ENCODE peak calls at places on chromosomes 6 and 20, in six cellular contexts. One of them, this sample, is unnamed.

GRCh38 chr6:11275598-11275997 is 43.1 kb upstream of the NEDD9 start:
- DNase-seq in PC-3: no peak
- DNase-seq in K562: no peak
- DNase-seq in fibroblast of mammary gland: no peak
- DNase-seq in GM10248: peak; percentile 77
- DNase-seq in upper lobe of right lung: no peak
- DNase-seq in this sample: peak; percentile 77

GRCh38 chr20:52049001-52049731 is 142.4 kb downstream of the ZFP64 start:
- DNase-seq in PC-3: no peak
- DNase-seq in K562: no peak
- DNase-seq in fibroblast of mammary gland: peak; percentile 18
- DNase-seq in GM10248: no peak
- DNase-seq in upper lobe of right lung: no peak
- DNase-seq in this sample: no peak

GRCh38 chr6:46022110-46022948 is 6.7 kb upstream of the CLIC5 start:
- DNase-seq in PC-3: no peak
- DNase-seq in K562: no peak
- DNase-seq in fibroblast of mammary gland: peak; percentile 52
- DNase-seq in GM10248: no peak
- DNase-seq in upper lobe of right lung: no peak
- DNase-seq in this sample: no peak

GRCh38 chr6:28711325-28711724 is 185.6 kb downstream of the GPX5 start:
- DNase-seq in PC-3: no peak
- DNase-seq in K562: no peak
- DNase-seq in fibroblast of mammary gland: no peak
- DNase-seq in GM10248: no peak
- DNase-seq in upper lobe of right lung: no peak
- DNase-seq in this sample: no peak

GRCh38 chr6:157984165-157984564 is 2.5 kb downstream of the SYNJ2 start:
- DNase-seq in PC-3: no peak
- DNase-seq in K562: no peak
- DNase-seq in fibroblast of mammary gland: no peak
- DNase-seq in GM10248: no peak
- DNase-seq in upper lobe of right lung: no peak
- DNase-seq in this sample: no peak

GRCh38 chr20:25629816-25630499 is 6.1 kb upstream of the NANP start:
- DNase-seq in PC-3: no peak
- DNase-seq in K562: no peak
- DNase-seq in fibroblast of mammary gland: no peak
- DNase-seq in GM10248: no peak
- DNase-seq in upper lobe of right lung: no peak
- DNase-seq in this sample: no peak

GRCh38 chr6:2534406-2535139 is 216.1 kb downstream of the MYLK4 start:
- DNase-seq in PC-3: no peak
- DNase-seq in K562: no peak
- DNase-seq in fibroblast of mammary gland: peak; percentile 82
- DNase-seq in GM10248: no peak
- DNase-seq in upper lobe of right lung: no peak
- DNase-seq in this sample: no peak

GRCh38 chr6:106387875-106388274 is 27.4 kb downstream of the CRYBG1 start:
- DNase-seq in PC-3: no peak
- DNase-seq in K562: no peak
- DNase-seq in fibroblast of mammary gland: no peak
- DNase-seq in GM10248: no peak
- DNase-seq in upper lobe of right lung: no peak
- DNase-seq in this sample: no peak

GRCh38 chr20:49247792-49248191 is 28.6 kb downstream of the DDX27 start:
- DNase-seq in PC-3: no peak
- DNase-seq in K562: no peak
- DNase-seq in fibroblast of mammary gland: no peak
- DNase-seq in GM10248: no peak
- DNase-seq in upper lobe of right lung: no peak
- DNase-seq in this sample: no peak

GRCh38 chr6:133132092-133132491 is 109.1 kb upstream of the EYA4 start:
- DNase-seq in PC-3: peak; percentile 4
- DNase-seq in K562: no peak
- DNase-seq in fibroblast of mammary gland: no peak
- DNase-seq in GM10248: no peak
- DNase-seq in upper lobe of right lung: no peak
- DNase-seq in this sample: no peak

GRCh38 chr6:35568967-35569606 is 56.4 kb upstream of the TULP1 start:
- DNase-seq in PC-3: peak; percentile 28
- DNase-seq in K562: peak; percentile 54
- DNase-seq in fibroblast of mammary gland: peak; percentile 62
- DNase-seq in GM10248: peak; percentile 34
- DNase-seq in upper lobe of right lung: peak; percentile 72
- DNase-seq in this sample: peak; percentile 43
- TF ChIP-seq CTCF in PC-3: peak; percentile 59
- TF ChIP-seq CTCF in K562: peak; percentile 57
- TF ChIP-seq CTCF in fibroblast of mammary gland: peak; percentile 62
- TF ChIP-seq CTCF in GM10248: peak; percentile 33
- TF ChIP-seq CTCF in upper lobe of right lung: peak; percentile 41
- TF ChIP-seq CTCF in this sample: peak; percentile 33

DNA sequence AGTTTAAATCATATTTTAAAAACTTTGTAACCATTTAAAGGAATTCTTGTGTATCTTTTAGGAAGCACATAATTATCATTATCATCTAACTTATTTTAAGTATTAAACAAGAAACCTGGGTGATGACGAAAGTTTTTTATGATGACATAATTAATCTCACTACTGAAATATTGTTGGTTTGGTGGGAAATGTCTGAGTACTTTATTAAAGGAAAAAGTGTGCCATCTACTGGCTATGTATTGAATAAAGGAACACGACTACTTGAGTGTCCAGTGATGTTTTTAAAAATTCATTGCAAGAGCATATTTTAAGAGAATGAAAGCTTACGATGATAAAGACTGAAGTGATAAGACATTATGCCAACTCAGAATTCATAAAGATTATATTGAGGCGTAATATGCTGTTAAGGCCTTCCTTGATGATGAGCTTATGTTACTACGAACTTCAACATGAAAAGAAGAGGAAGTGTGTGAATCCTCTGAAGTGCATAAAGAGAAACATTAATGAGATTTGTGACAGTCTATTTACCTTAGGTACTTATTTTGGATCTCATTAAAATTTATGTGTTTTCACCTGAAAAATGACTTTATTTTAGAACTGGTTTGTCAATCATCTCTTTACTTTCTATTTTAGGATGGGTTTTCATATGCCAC is 12.0 kb upstream of the TRMT11 start:
- DNase-seq in PC-3: peak; percentile 61
- DNase-seq in K562: peak; percentile 64
- DNase-seq in fibroblast of mammary gland: peak; percentile 74
- DNase-seq in GM10248: peak; percentile 46
- DNase-seq in upper lobe of right lung: no peak
- DNase-seq in this sample: peak; percentile 50
- TF ChIP-seq CTCF in PC-3: peak; percentile 75
- TF ChIP-seq CTCF in K562: peak; percentile 80
- TF ChIP-seq CTCF in fibroblast of mammary gland: peak; percentile 48
- TF ChIP-seq CTCF in GM10248: peak; percentile 50
- TF ChIP-seq CTCF in upper lobe of right lung: peak; percentile 65
- TF ChIP-seq CTCF in this sample: peak; percentile 36

GRCh38 chr6:5992551-5993225 is 14.0 kb downstream of the NRN1 start:
- DNase-seq in PC-3: no peak
- DNase-seq in K562: no peak
- DNase-seq in fibroblast of mammary gland: no peak
- DNase-seq in GM10248: no peak
- DNase-seq in upper lobe of right lung: no peak
- DNase-seq in this sample: no peak
- TF ChIP-seq CTCF in PC-3: no peak
- TF ChIP-seq CTCF in K562: no peak
- TF ChIP-seq CTCF in fibroblast of mammary gland: no peak
- TF ChIP-seq CTCF in GM10248: no peak
- TF ChIP-seq CTCF in upper lobe of right lung: no peak
- TF ChIP-seq CTCF in this sample: no peak

GRCh38 chr6:148577687-148578488 is 168.9 kb upstream of the UST start:
- DNase-seq in PC-3: peak; percentile 80
- DNase-seq in K562: peak; percentile 78
- DNase-seq in fibroblast of mammary gland: peak; percentile 83
- DNase-seq in GM10248: peak; percentile 75
- DNase-seq in upper lobe of right lung: peak; percentile 89
- DNase-seq in this sample: peak; percentile 76
- TF ChIP-seq CTCF in PC-3: peak; percentile 95
- TF ChIP-seq CTCF in K562: peak; percentile 100
- TF ChIP-seq CTCF in fibroblast of mammary gland: peak; percentile 88
- TF ChIP-seq CTCF in GM10248: peak; percentile 99
- TF ChIP-seq CTCF in upper lobe of right lung: peak; percentile 88
- TF ChIP-seq CTCF in this sample: peak; percentile 94

GRCh38 chr6:144063744-144064401 is 31.5 kb downstream of the SF3B5 start:
- DNase-seq in PC-3: peak; percentile 61
- DNase-seq in K562: peak; percentile 97
- DNase-seq in fibroblast of mammary gland: peak; percentile 4
- DNase-seq in GM10248: peak; percentile 94
- DNase-seq in upper lobe of right lung: peak; percentile 97
- DNase-seq in this sample: peak; percentile 95
- TF ChIP-seq CTCF in PC-3: peak; percentile 39
- TF ChIP-seq CTCF in K562: peak; percentile 67
- TF ChIP-seq CTCF in fibroblast of mammary gland: no peak
- TF ChIP-seq CTCF in GM10248: peak; percentile 40
- TF ChIP-seq CTCF in upper lobe of right lung: peak; percentile 29
- TF ChIP-seq CTCF in this sample: peak; percentile 45

DNA sequence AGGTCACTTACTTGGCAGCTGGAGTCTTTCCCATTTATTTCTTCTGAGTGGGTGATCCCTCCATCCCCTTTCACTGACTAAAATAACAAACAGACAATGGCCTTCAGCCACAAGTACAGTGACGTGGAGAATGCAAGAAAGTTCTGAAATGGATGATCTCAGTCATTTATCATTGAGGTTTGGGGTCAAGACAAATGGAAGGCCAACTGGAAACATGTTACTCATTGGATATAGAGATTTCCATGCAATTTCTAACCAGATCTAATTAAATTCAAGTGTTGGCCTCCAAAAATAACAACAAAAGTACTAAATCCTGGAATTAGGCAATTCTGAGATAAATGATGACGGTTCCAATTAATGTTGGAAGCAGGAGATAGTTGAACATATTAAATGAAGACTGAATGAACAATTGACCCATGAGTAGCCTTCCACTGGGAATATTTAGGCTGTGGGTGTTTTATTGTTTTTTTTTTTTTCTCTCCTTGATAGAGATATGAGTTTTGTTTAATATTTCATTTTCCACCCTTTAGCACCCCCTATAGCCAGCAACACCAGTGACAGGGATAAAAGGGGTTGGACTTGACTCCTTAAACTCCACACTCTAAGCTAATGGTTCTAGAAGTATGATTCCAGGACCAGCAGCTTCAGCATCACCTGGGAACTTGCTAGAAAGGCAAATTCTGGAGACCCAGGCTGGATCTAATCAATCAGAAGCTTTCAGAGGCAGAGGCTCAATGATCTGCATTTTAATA is 112.8 kb downstream of the BCAS1 start:
- DNase-seq in PC-3: peak; percentile 55
- DNase-seq in K562: no peak
- DNase-seq in fibroblast of mammary gland: peak; percentile 96
- DNase-seq in GM10248: no peak
- DNase-seq in upper lobe of right lung: no peak
- DNase-seq in this sample: no peak
- TF ChIP-seq CTCF in PC-3: peak; percentile 77
- TF ChIP-seq CTCF in K562: peak; percentile 38
- TF ChIP-seq CTCF in fibroblast of mammary gland: peak; percentile 38
- TF ChIP-seq CTCF in GM10248: no peak
- TF ChIP-seq CTCF in upper lobe of right lung: no peak
- TF ChIP-seq CTCF in this sample: no peak

GRCh38 chr20:58864346-58864745 is 11.8 kb downstream of the GNAS start:
- DNase-seq in PC-3: peak; percentile 53
- DNase-seq in K562: no peak
- DNase-seq in fibroblast of mammary gland: no peak
- DNase-seq in GM10248: no peak
- DNase-seq in upper lobe of right lung: no peak
- DNase-seq in this sample: peak; percentile 49
- TF ChIP-seq CTCF in PC-3: peak; percentile 75
- TF ChIP-seq CTCF in K562: peak; percentile 37
- TF ChIP-seq CTCF in fibroblast of mammary gland: peak; percentile 17
- TF ChIP-seq CTCF in GM10248: peak; percentile 57
- TF ChIP-seq CTCF in upper lobe of right lung: no peak
- TF ChIP-seq CTCF in this sample: peak; percentile 48

GRCh38 chr6:125215252-125215819 is 61.8 kb downstream of the TPD52L1 start:
- DNase-seq in PC-3: no peak
- DNase-seq in K562: no peak
- DNase-seq in fibroblast of mammary gland: no peak
- DNase-seq in GM10248: no peak
- DNase-seq in upper lobe of right lung: no peak
- DNase-seq in this sample: no peak

GRCh38 chr6:125216015-125216414 is 62.4 kb downstream of the TPD52L1 start:
- DNase-seq in PC-3: no peak
- DNase-seq in K562: no peak
- DNase-seq in fibroblast of mammary gland: no peak
- DNase-seq in GM10248: no peak
- DNase-seq in upper lobe of right lung: no peak
- DNase-seq in this sample: no peak

GRCh38 chr6:125212377-125212776 is 58.8 kb downstream of the TPD52L1 start:
- DNase-seq in PC-3: no peak
- DNase-seq in K562: no peak
- DNase-seq in fibroblast of mammary gland: no peak
- DNase-seq in GM10248: no peak
- DNase-seq in upper lobe of right lung: no peak
- DNase-seq in this sample: no peak

GRCh38 chr6:125211352-125211751 is 57.8 kb downstream of the TPD52L1 start:
- DNase-seq in PC-3: no peak
- DNase-seq in K562: no peak
- DNase-seq in fibroblast of mammary gland: no peak
- DNase-seq in GM10248: no peak
- DNase-seq in upper lobe of right lung: no peak
- DNase-seq in this sample: no peak

GRCh38 chr6:125213936-125214335 is 60.4 kb downstream of the TPD52L1 start:
- DNase-seq in PC-3: no peak
- DNase-seq in K562: no peak
- DNase-seq in fibroblast of mammary gland: no peak
- DNase-seq in GM10248: no peak
- DNase-seq in upper lobe of right lung: no peak
- DNase-seq in this sample: no peak
- TF ChIP-seq CTCF in PC-3: no peak
- TF ChIP-seq CTCF in K562: no peak
- TF ChIP-seq CTCF in fibroblast of mammary gland: no peak
- TF ChIP-seq CTCF in GM10248: no peak
- TF ChIP-seq CTCF in upper lobe of right lung: no peak
- TF ChIP-seq CTCF in this sample: no peak

This sample was measured in GM13976.